ENCODE peak calls at places on chromosomes 6 and 20, in five cellular contexts. One of them, this sample, is unnamed.

GRCh38 chr20:38119446-38119845 is 45.6 kb downstream of the TGM2 start:
- DNase-seq in NCI-H446: no peak
- DNase-seq in NCI-H510A: no peak
- DNase-seq in EL: no peak
- DNase-seq in retina: no peak
- DNase-seq in this sample: no peak

GRCh38 chr6:115947964-115948541 is 112.6 kb downstream of the FRK start:
- DNase-seq in retina: no peak
- DNase-seq in NCI-H446: no peak
- DNase-seq in NCI-H510A: no peak
- DNase-seq in EL: no peak
- DNase-seq in this sample: no peak

GRCh38 chr20:60053813-60054190 is 95.6 kb downstream of the CDH26 start:
- DNase-seq in retina: no peak
- DNase-seq in NCI-H510A: no peak
- DNase-seq in NCI-H446: no peak
- DNase-seq in EL: no peak
- DNase-seq in this sample: no peak

GRCh38 chr20:1391640-1392442 is 1.0 kb downstream of the FKBP1A start:
- DNase-seq in retina: no peak
- DNase-seq in NCI-H446: no peak
- DNase-seq in EL: peak
- DNase-seq in NCI-H510A: no peak
- DNase-seq in this sample: peak

GRCh38 chr6:111803804-111804203 is 69.4 kb downstream of the FYN start:
- DNase-seq in retina: no peak
- DNase-seq in NCI-H446: no peak
- DNase-seq in NCI-H510A: no peak
- DNase-seq in EL: no peak
- DNase-seq in this sample: no peak

GRCh38 chr20:29873946-29874345 is 1383.5 kb upstream of the DEFB115 start:
- DNase-seq in retina: no peak
- DNase-seq in NCI-H510A: no peak
- DNase-seq in EL: peak
- DNase-seq in NCI-H446: peak
- DNase-seq in this sample: no peak

GRCh38 chr6:54877713-54878317 is 31.2 kb downstream of the FAM83B start:
- DNase-seq in NCI-H446: no peak
- DNase-seq in EL: no peak
- DNase-seq in NCI-H510A: no peak
- DNase-seq in retina: no peak
- DNase-seq in this sample: no peak

GRCh38 chr6:23419046-23419445 is 707.0 kb upstream of the NRSN1 start:
- DNase-seq in NCI-H446: no peak
- DNase-seq in retina: no peak
- DNase-seq in EL: no peak
- DNase-seq in NCI-H510A: no peak
- DNase-seq in this sample: no peak

GRCh38 chr6:26196846-26197683 is 109.8 kb downstream of the HFE start:
- DNase-seq in NCI-H446: peak
- DNase-seq in retina: peak
- DNase-seq in EL: peak
- DNase-seq in NCI-H510A: peak
- DNase-seq in this sample: peak

GRCh38 chr6:137978252-137978896 is 111.3 kb downstream of the TNFAIP3 start:
- DNase-seq in EL: peak
- DNase-seq in retina: no peak
- DNase-seq in NCI-H446: no peak
- DNase-seq in NCI-H510A: no peak
- DNase-seq in this sample: peak

GRCh38 chr6:95352064-95352463 is 225.3 kb upstream of the MANEA start:
- DNase-seq in NCI-H510A: no peak
- DNase-seq in retina: no peak
- DNase-seq in EL: no peak
- DNase-seq in NCI-H446: peak
- DNase-seq in this sample: peak

GRCh38 chr6:53437557-53438202 is 88.9 kb upstream of the ELOVL5 start:
- DNase-seq in NCI-H446: peak
- DNase-seq in retina: peak
- DNase-seq in NCI-H510A: peak
- DNase-seq in EL: peak
- DNase-seq in this sample: peak

GRCh38 chr6:126524927-126525326 is 185.0 kb downstream of the CENPW start:
- DNase-seq in NCI-H446: no peak
- DNase-seq in EL: no peak
- DNase-seq in retina: no peak
- DNase-seq in NCI-H510A: no peak
- DNase-seq in this sample: no peak

GRCh38 chr6:80643881-80644280 is 537.4 kb downstream of the BCKDHB start:
- DNase-seq in NCI-H510A: no peak
- DNase-seq in retina: no peak
- DNase-seq in NCI-H446: no peak
- DNase-seq in EL: no peak
- DNase-seq in this sample: no peak

GRCh38 chr6:150410395-150410794 is 41.6 kb downstream of the IYD start:
- DNase-seq in EL: no peak
- DNase-seq in retina: no peak
- DNase-seq in NCI-H446: no peak
- DNase-seq in NCI-H510A: no peak
- DNase-seq in this sample: no peak

GRCh38 chr20:34078540-34078939 is 33.5 kb downstream of the EIF2S2 start:
- DNase-seq in retina: no peak
- DNase-seq in EL: no peak
- DNase-seq in NCI-H446: no peak
- DNase-seq in NCI-H510A: no peak
- DNase-seq in this sample: no peak

GRCh38 chr20:48329676-48330644 is 497.8 kb downstream of the PREX1 start:
- DNase-seq in NCI-H510A: no peak
- DNase-seq in EL: peak
- DNase-seq in NCI-H446: peak
- DNase-seq in retina: peak
- DNase-seq in this sample: peak

GRCh38 chr6:16769131-16769985 is 8.1 kb upstream of the ATXN1 start:
- DNase-seq in NCI-H510A: no peak
- DNase-seq in NCI-H446: peak
- DNase-seq in EL: peak
- DNase-seq in retina: no peak
- DNase-seq in this sample: peak

GRCh38 chr6:170087946-170088348 is 202.9 kb downstream of the DLL1 start:
- DNase-seq in EL: no peak
- DNase-seq in retina: no peak
- DNase-seq in NCI-H446: no peak
- DNase-seq in NCI-H510A: no peak
- DNase-seq in this sample: no peak